ENCODE peak calls at places on chromosome 4, in six cellular contexts. M, U, H, P, I and X are unnamed samples.

GRCh38 chr4:147828361-147828760 is 96.5 kb downstream of the ARHGAP10 start:
- DNase-seq in I (no peak), M (no peak), H (no peak), P (no peak), U (no peak), X (no peak)

GRCh38 chr4:184727430-184727829 is 6.5 kb downstream of the CENPU start:
- DNase-seq in U (no peak), M (no peak), I (no peak), H (no peak), P (no peak), X (no peak)

GRCh38 chr4:119706804-119707203 is 78.2 kb upstream of the PDE5A start:
- DNase-seq in I (no peak), U (no peak), H (no peak), P (no peak), M (no peak), X (no peak)

GRCh38 chr4:38958453-38958852 is 73.8 kb downstream of the TMEM156 start:
- DNase-seq in P (peak; percentile 53), H (no peak), I (no peak), U (no peak), M (no peak), X (no peak)

GRCh38 chr4:74692973-74693372 is 101.3 kb downstream of the BTC start:
- DNase-seq in P (no peak), I (no peak), M (no peak), U (no peak), H (no peak), X (no peak)

GRCh38 chr4:69064391-69064790 is 31.9 kb upstream of the UGT2B7 start:
- DNase-seq in P (no peak), U (no peak), H (no peak), M (no peak), I (no peak), X (no peak)

GRCh38 chr4:164731827-164732474 is 22.0 kb upstream of the SMIM31 start:
- DNase-seq in P (peak; percentile 40), M (peak; percentile 15), I (no peak), U (peak; percentile 14), H (peak; percentile 31), X (peak; percentile 27)

GRCh38 chr4:8349664-8350225 is 80.2 kb downstream of the HTRA3 start:
- DNase-seq in U (no peak), P (no peak), H (no peak), M (no peak), I (no peak), X (no peak)

GRCh38 chr4:151624606-151625565 is 135.9 kb downstream of the GATB start:
- DNase-seq in I (no peak), U (no peak), P (no peak), H (no peak), M (no peak), X (no peak)

GRCh38 chr4:125522992-125523391 is 208.2 kb downstream of the FAT4 start:
- DNase-seq in P (no peak), I (no peak), U (no peak), H (no peak), M (no peak), X (no peak)

GRCh38 chr4:74896595-74896994 is 36.3 kb upstream of the PARM1 start:
- DNase-seq in H (no peak), U (no peak), I (no peak), M (no peak), P (no peak), X (no peak)

GRCh38 chr4:158484173-158484885 is 37.4 kb upstream of the RXFP1 start:
- DNase-seq in H (no peak), M (no peak), U (no peak), I (no peak), P (no peak), X (no peak)

GRCh38 chr4:129064717-129065116 is 28.6 kb downstream of the SCLT1 start:
- DNase-seq in M (no peak), U (no peak), P (no peak), H (no peak), I (no peak), X (no peak)
- H3K9me3 ChIP-seq in M (peaks cover 31% of the 10 kb centered on the region), U (peaks cover 86% of the 10 kb centered on the region), P (no peaks in the 10 kb centered on the region), H (peaks cover 19% of the 10 kb centered on the region), I (no peaks in the 10 kb centered on the region), X (peaks cover 15% of the 10 kb centered on the region)

DNA sequence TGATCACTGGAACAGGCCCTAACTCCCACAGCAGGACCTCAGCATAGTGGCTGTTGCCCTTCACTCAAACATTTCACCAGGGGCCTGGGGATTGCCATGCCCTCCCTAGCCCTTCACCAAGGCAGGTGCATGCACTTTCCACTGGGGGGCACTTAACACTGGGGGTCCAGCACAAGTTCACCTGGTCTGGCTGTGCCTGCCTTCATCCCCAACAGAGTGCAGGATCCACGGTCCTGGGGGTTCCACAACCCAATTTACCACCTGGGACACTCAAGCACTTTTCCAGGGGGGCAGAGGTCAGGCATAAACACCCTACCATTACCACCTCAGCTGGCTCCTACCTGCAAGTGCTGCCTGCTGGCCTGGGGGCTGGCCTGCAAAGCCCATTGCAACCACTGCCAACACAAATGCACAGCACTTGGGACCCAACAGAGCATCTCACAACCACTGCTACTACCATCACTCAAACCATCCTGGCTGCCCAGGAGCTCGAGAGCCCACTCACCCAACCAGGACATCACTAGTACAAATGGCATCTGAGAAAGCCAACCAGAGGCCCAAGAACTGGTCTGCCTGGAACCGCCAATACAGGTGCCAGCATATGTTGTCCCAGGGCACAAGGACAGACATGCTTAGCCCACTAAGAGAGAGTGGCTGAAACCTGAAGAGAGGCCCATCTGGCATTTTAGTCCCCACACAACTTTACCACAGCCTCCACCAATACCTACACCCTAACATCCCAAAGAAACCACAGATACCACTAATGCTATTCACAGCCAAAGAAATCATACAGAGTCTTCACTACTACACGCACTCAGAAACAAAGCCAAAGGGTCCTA is 43.1 kb downstream of the NAT8L start:
- DNase-seq in M (no peak), H (no peak), I (no peak), P (no peak), U (no peak), X (no peak)
- H3K9me3 ChIP-seq in M (peaks cover 12% of the 10 kb centered on the region), H (peaks cover 15% of the 10 kb centered on the region), I (no peaks in the 10 kb centered on the region), P (no peaks in the 10 kb centered on the region), U (peaks cover 36% of the 10 kb centered on the region), X (no peaks in the 10 kb centered on the region)

GRCh38 chr4:172127168-172127567 is 314.0 kb downstream of the GALNTL6 start:
- DNase-seq in U (no peak), M (no peak), I (no peak), P (no peak), H (no peak), X (no peak)
- H3K9me3 ChIP-seq in U (no peaks in the 10 kb centered on the region), M (no peaks in the 10 kb centered on the region), I (no peaks in the 10 kb centered on the region), P (no peaks in the 10 kb centered on the region), H (no peaks in the 10 kb centered on the region), X (no peaks in the 10 kb centered on the region)

DNA sequence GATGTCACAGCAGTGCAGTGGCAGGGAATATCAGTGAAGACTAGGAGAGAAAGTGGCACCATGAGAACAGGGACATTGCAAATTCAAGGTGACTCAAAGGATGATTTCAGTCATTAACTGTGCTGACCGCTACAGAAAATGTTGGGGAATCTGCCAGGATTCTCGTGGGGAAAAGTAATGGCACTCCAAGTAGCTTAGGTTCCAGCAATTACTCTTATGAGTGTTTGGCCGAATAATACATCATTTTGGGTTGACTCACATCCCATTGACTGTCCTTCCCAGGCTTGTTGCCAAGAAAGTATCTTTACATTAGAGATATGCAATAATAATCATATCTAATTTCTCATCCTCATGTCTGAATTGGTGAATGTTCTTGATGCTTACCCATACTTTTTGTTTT is 1411.1 kb upstream of the PCDH7 start:
- DNase-seq in H (no peak), P (no peak), U (no peak), M (no peak), I (no peak), X (no peak)
- H3K9me3 ChIP-seq in H (no peaks in the 10 kb centered on the region), P (no peaks in the 10 kb centered on the region), U (no peaks in the 10 kb centered on the region), M (no peaks in the 10 kb centered on the region), I (no peaks in the 10 kb centered on the region), X (no peaks in the 10 kb centered on the region)

GRCh38 chr4:94416335-94416734 is 35.4 kb upstream of the PDLIM5 start:
- DNase-seq in M (no peak), H (no peak), P (no peak), U (no peak), I (no peak), X (no peak)

GRCh38 chr4:94416981-94417380 is 34.8 kb upstream of the PDLIM5 start:
- DNase-seq in H (no peak), M (no peak), P (no peak), I (no peak), U (no peak), X (no peak)

GRCh38 chr4:94420356-94420755 is 31.4 kb upstream of the PDLIM5 start:
- DNase-seq in M (no peak), P (no peak), U (no peak), I (no peak), H (no peak), X (no peak)

GRCh38 chr4:94419956-94420355 is 31.8 kb upstream of the PDLIM5 start:
- DNase-seq in I (no peak), H (no peak), P (no peak), M (no peak), U (no peak), X (no peak)

DNA sequence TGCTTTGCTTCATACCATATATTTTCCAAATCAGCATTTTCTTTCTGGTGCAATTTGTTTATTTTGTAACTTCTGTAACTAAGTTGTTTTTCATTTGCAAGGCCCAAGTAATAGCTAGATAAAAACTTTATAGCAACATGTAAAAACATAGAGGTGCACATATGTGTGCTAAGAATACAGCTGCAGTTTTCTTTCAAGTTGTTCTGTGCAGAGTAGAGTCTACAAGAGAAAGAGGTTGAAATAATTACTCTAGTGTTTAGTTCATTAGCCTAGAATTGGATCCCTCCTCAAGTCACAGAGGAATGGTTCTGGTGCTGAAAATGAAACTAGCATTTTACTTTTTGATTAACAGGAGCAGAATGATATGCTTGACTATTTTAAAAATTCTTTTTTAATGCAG is 32.2 kb upstream of the PDLIM5 start:
- DNase-seq in P (no peak), U (no peak), H (no peak), M (no peak), I (no peak), X (no peak)
- H3K9me3 ChIP-seq in P (no peaks in the 10 kb centered on the region), U (peaks cover 28% of the 10 kb centered on the region), H (peaks cover 2% of the 10 kb centered on the region), M (no peaks in the 10 kb centered on the region), I (no peaks in the 10 kb centered on the region), X (no peaks in the 10 kb centered on the region)

GRCh38 chr4:1994935-1995334 is 13.8 kb downstream of the NELFA start:
- DNase-seq in I (no peak), U (no peak), P (peak; percentile 4), M (no peak), H (no peak), X (no peak)

GRCh38 chr4:1998296-1998695 is 10.5 kb downstream of the NELFA start:
- DNase-seq in I (no peak), H (no peak), M (no peak), P (no peak), U (no peak), X (no peak)

GRCh38 chr4:1996866-1997611 is 11.7 kb downstream of the NELFA start:
- DNase-seq in I (no peak), M (no peak), P (no peak), H (no peak), U (no peak), X (no peak)

GRCh38 chr4:1993169-1993516 is 15.6 kb downstream of the NELFA start:
- DNase-seq in P (peak; percentile 3), M (no peak), H (no peak), U (no peak), I (no peak), X (no peak)

DNA sequence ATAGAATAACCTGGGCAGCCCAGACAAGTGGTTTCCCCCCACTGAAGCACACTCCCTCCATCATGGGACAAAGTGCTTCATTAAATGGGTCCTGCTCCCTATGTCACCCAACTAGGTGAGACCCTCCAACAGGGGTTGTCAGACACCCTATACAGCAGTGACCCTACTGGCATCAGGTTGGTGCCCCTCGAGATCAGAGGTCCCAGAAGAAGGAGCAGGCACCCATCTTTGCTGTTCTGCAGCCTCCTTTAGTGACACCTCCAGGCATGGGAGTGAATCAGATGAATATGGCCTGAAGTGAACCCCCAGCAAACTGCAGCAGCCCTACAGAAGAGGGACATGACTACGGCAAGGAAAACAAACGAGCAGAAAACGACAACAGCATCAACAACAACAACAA is 11.1 kb downstream of the NELFA start:
- DNase-seq in P (no peak), U (no peak), M (no peak), I (no peak), H (no peak), X (no peak)
- H3K9me3 ChIP-seq in P (no peaks in the 10 kb centered on the region), U (peaks cover 31% of the 10 kb centered on the region), M (peaks cover 8% of the 10 kb centered on the region), I (no peaks in the 10 kb centered on the region), H (peaks cover 21% of the 10 kb centered on the region), X (no peaks in the 10 kb centered on the region)